ENCODE peak calls at places on chromosomes 2 and 18, in eight cellular contexts. One of them, this sample, is unnamed.

GRCh38 chr2:65479528-65479927 is 47.1 kb upstream of the SPRED2 start:
- DNase-seq in naive thymus-derived CD4-positive, alpha-beta T cell: no peak
- DNase-seq in left ventricle myocardium inferior: peak; percentile 51
- DNase-seq in right lobe of liver: peak; percentile 26
- DNase-seq in transverse colon: no peak
- DNase-seq in heart right ventricle: peak; percentile 48
- DNase-seq in right atrium auricular region: no peak
- DNase-seq in A549: no peak
- DNase-seq in this sample: no peak

GRCh38 chr2:41727711-41728110 is 320.1 kb upstream of the PKDCC start:
- DNase-seq in transverse colon: no peak
- DNase-seq in right atrium auricular region: no peak
- DNase-seq in right lobe of liver: no peak
- DNase-seq in naive thymus-derived CD4-positive, alpha-beta T cell: no peak
- DNase-seq in left ventricle myocardium inferior: no peak
- DNase-seq in A549: no peak
- DNase-seq in heart right ventricle: no peak
- DNase-seq in this sample: no peak

GRCh38 chr18:46301081-46301480 is 196.9 kb downstream of the HAUS1 start:
- DNase-seq in right lobe of liver: no peak
- DNase-seq in right atrium auricular region: no peak
- DNase-seq in left ventricle myocardium inferior: no peak
- DNase-seq in heart right ventricle: no peak
- DNase-seq in A549: no peak
- DNase-seq in transverse colon: no peak
- DNase-seq in naive thymus-derived CD4-positive, alpha-beta T cell: no peak
- DNase-seq in this sample: no peak

GRCh38 chr2:70851704-70852103 is 16.1 kb upstream of the CD207 start:
- DNase-seq in naive thymus-derived CD4-positive, alpha-beta T cell: no peak
- DNase-seq in right lobe of liver: no peak
- DNase-seq in transverse colon: no peak
- DNase-seq in A549: no peak
- DNase-seq in heart right ventricle: no peak
- DNase-seq in left ventricle myocardium inferior: no peak
- DNase-seq in right atrium auricular region: no peak
- DNase-seq in this sample: no peak

GRCh38 chr2:179594268-179595112 is 266.9 kb downstream of the ZNF385B start:
- DNase-seq in heart right ventricle: peak; percentile 23
- DNase-seq in transverse colon: no peak
- DNase-seq in A549: no peak
- DNase-seq in right lobe of liver: no peak
- DNase-seq in left ventricle myocardium inferior: no peak
- DNase-seq in naive thymus-derived CD4-positive, alpha-beta T cell: no peak
- DNase-seq in right atrium auricular region: no peak
- DNase-seq in this sample: no peak

GRCh38 chr18:12886498-12887126 is 2.6 kb upstream of the PTPN2 start:
- DNase-seq in right lobe of liver: no peak
- DNase-seq in left ventricle myocardium inferior: no peak
- DNase-seq in transverse colon: no peak
- DNase-seq in right atrium auricular region: no peak
- DNase-seq in heart right ventricle: no peak
- DNase-seq in A549: peak; percentile 56
- DNase-seq in naive thymus-derived CD4-positive, alpha-beta T cell: no peak
- DNase-seq in this sample: no peak

GRCh38 chr2:42906557-42907380 is 114.4 kb upstream of the HAAO start:
- DNase-seq in A549: no peak
- DNase-seq in heart right ventricle: peak; percentile 48
- DNase-seq in right atrium auricular region: peak; percentile 73
- DNase-seq in transverse colon: peak; percentile 55
- DNase-seq in naive thymus-derived CD4-positive, alpha-beta T cell: no peak
- DNase-seq in left ventricle myocardium inferior: peak; percentile 70
- DNase-seq in right lobe of liver: no peak
- DNase-seq in this sample: no peak

GRCh38 chr2:138012968-138013367 is 48.7 kb downstream of the HNMT start:
- DNase-seq in A549: no peak
- DNase-seq in right atrium auricular region: no peak
- DNase-seq in right lobe of liver: no peak
- DNase-seq in naive thymus-derived CD4-positive, alpha-beta T cell: no peak
- DNase-seq in heart right ventricle: no peak
- DNase-seq in left ventricle myocardium inferior: no peak
- DNase-seq in transverse colon: no peak
- DNase-seq in this sample: no peak

GRCh38 chr2:168573128-168573903 is 117.2 kb downstream of the CERS6 start:
- DNase-seq in A549: no peak
- DNase-seq in transverse colon: no peak
- DNase-seq in naive thymus-derived CD4-positive, alpha-beta T cell: no peak
- DNase-seq in right atrium auricular region: no peak
- DNase-seq in right lobe of liver: no peak
- DNase-seq in left ventricle myocardium inferior: no peak
- DNase-seq in heart right ventricle: peak; percentile 36
- DNase-seq in this sample: no peak

GRCh38 chr2:101175991-101176390 is 24.8 kb upstream of the TBC1D8 start:
- DNase-seq in left ventricle myocardium inferior: no peak
- DNase-seq in right atrium auricular region: no peak
- DNase-seq in right lobe of liver: no peak
- DNase-seq in heart right ventricle: no peak
- DNase-seq in naive thymus-derived CD4-positive, alpha-beta T cell: no peak
- DNase-seq in A549: peak; percentile 54
- DNase-seq in transverse colon: no peak
- DNase-seq in this sample: no peak

GRCh38 chr18:43563780-43564179 is 286.5 kb upstream of the SYT4 start:
- DNase-seq in transverse colon: no peak
- DNase-seq in left ventricle myocardium inferior: no peak
- DNase-seq in naive thymus-derived CD4-positive, alpha-beta T cell: no peak
- DNase-seq in A549: peak; percentile 24
- DNase-seq in heart right ventricle: peak; percentile 11
- DNase-seq in right atrium auricular region: no peak
- DNase-seq in right lobe of liver: peak; percentile 18
- DNase-seq in this sample: no peak

GRCh38 chr2:151465771-151466170 is 56.1 kb downstream of the RIF1 start:
- DNase-seq in naive thymus-derived CD4-positive, alpha-beta T cell: no peak
- DNase-seq in left ventricle myocardium inferior: no peak
- DNase-seq in right atrium auricular region: no peak
- DNase-seq in A549: no peak
- DNase-seq in transverse colon: no peak
- DNase-seq in right lobe of liver: no peak
- DNase-seq in heart right ventricle: no peak
- DNase-seq in this sample: no peak

GRCh38 chr2:96819101-96819875 is 3.2 kb downstream of the CNNM3 start:
- DNase-seq in transverse colon: peak; percentile 81
- DNase-seq in A549: peak; percentile 37
- DNase-seq in right lobe of liver: peak; percentile 82
- DNase-seq in right atrium auricular region: no peak
- DNase-seq in naive thymus-derived CD4-positive, alpha-beta T cell: no peak
- DNase-seq in left ventricle myocardium inferior: peak; percentile 51
- DNase-seq in heart right ventricle: no peak
- DNase-seq in this sample: peak; percentile 62

GRCh38 chr2:193743089-193743488 is 1548.4 kb upstream of the TMEFF2 start:
- DNase-seq in A549: no peak
- DNase-seq in left ventricle myocardium inferior: no peak
- DNase-seq in naive thymus-derived CD4-positive, alpha-beta T cell: no peak
- DNase-seq in right lobe of liver: no peak
- DNase-seq in right atrium auricular region: no peak
- DNase-seq in transverse colon: no peak
- DNase-seq in heart right ventricle: no peak
- DNase-seq in this sample: no peak

GRCh38 chr2:218648473-218649100 is 10.8 kb downstream of the ZNF142 start:
- DNase-seq in left ventricle myocardium inferior: no peak
- DNase-seq in transverse colon: peak; percentile 54
- DNase-seq in A549: peak; percentile 80
- DNase-seq in right lobe of liver: peak; percentile 48
- DNase-seq in heart right ventricle: peak; percentile 46
- DNase-seq in naive thymus-derived CD4-positive, alpha-beta T cell: peak; percentile 29
- DNase-seq in right atrium auricular region: no peak
- DNase-seq in this sample: no peak

GRCh38 chr2:73920577-73921545 is 5.8 kb upstream of the DGUOK start:
- DNase-seq in transverse colon: peak; percentile 53
- DNase-seq in heart right ventricle: no peak
- DNase-seq in right lobe of liver: peak; percentile 43
- DNase-seq in right atrium auricular region: no peak
- DNase-seq in A549: peak; percentile 56
- DNase-seq in left ventricle myocardium inferior: no peak
- DNase-seq in naive thymus-derived CD4-positive, alpha-beta T cell: peak; percentile 36
- DNase-seq in this sample: peak; percentile 80

GRCh38 chr18:6326566-6326965 is 88.1 kb downstream of the L3MBTL4 start:
- DNase-seq in heart right ventricle: no peak
- DNase-seq in naive thymus-derived CD4-positive, alpha-beta T cell: no peak
- DNase-seq in A549: no peak
- DNase-seq in right lobe of liver: no peak
- DNase-seq in right atrium auricular region: no peak
- DNase-seq in left ventricle myocardium inferior: no peak
- DNase-seq in transverse colon: no peak
- DNase-seq in this sample: no peak

GRCh38 chr18:49756135-49756534 is 57.2 kb downstream of the ACAA2 start:
- DNase-seq in left ventricle myocardium inferior: no peak
- DNase-seq in naive thymus-derived CD4-positive, alpha-beta T cell: no peak
- DNase-seq in transverse colon: no peak
- DNase-seq in heart right ventricle: no peak
- DNase-seq in right lobe of liver: no peak
- DNase-seq in A549: no peak
- DNase-seq in right atrium auricular region: no peak
- DNase-seq in this sample: no peak

GRCh38 chr2:147094077-147094476 is 750.8 kb upstream of the ACVR2A start:
- DNase-seq in naive thymus-derived CD4-positive, alpha-beta T cell: no peak
- DNase-seq in right lobe of liver: no peak
- DNase-seq in heart right ventricle: no peak
- DNase-seq in A549: no peak
- DNase-seq in left ventricle myocardium inferior: no peak
- DNase-seq in transverse colon: no peak
- DNase-seq in right atrium auricular region: no peak
- DNase-seq in this sample: no peak

GRCh38 chr2:134413430-134413829 is 159.6 kb downstream of the MGAT5 start:
- DNase-seq in naive thymus-derived CD4-positive, alpha-beta T cell: no peak
- DNase-seq in right atrium auricular region: no peak
- DNase-seq in left ventricle myocardium inferior: no peak
- DNase-seq in right lobe of liver: no peak
- DNase-seq in heart right ventricle: no peak
- DNase-seq in transverse colon: no peak
- DNase-seq in A549: no peak
- DNase-seq in this sample: no peak
- H3K27ac ChIP-seq in naive thymus-derived CD4-positive, alpha-beta T cell: no peak overlapping the region
- H3K27ac ChIP-seq in right atrium auricular region: no peak overlapping the region
- H3K27ac ChIP-seq in left ventricle myocardium inferior: no peak overlapping the region
- H3K27ac ChIP-seq in right lobe of liver: peak overlapping the region; percentile 52
- H3K27ac ChIP-seq in heart right ventricle: no peak overlapping the region
- H3K27ac ChIP-seq in transverse colon: no peak overlapping the region
- H3K27ac ChIP-seq in A549: no peak overlapping the region
- H3K27ac ChIP-seq in this sample: no peak overlapping the region

DNA sequence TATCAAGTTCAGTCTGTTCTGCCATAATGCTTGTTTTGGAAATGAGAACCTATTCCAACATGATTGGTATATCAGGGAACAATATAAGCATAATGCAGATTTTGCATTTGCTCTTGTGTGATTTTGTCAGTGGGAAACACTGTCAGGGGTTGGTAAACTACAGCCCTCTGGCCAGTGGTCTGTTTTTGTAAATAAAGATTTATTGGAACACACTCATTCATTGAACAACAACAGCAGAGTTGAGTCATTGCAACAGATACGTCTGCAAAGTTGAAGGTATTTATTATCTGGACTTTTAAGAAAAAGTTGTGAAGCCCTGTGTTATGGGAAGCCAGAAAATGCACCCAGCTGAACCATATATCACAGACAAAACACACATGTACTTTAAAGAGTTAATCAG is 83.1 kb downstream of the MCFD2 start:
- DNase-seq in right atrium auricular region: no peak
- DNase-seq in naive thymus-derived CD4-positive, alpha-beta T cell: no peak
- DNase-seq in transverse colon: no peak
- DNase-seq in A549: no peak
- DNase-seq in left ventricle myocardium inferior: no peak
- DNase-seq in right lobe of liver: no peak
- DNase-seq in heart right ventricle: no peak
- DNase-seq in this sample: no peak
- H3K4me1 ChIP-seq in right atrium auricular region: peaks cover 11% of the 10 kb centered on the region
- H3K4me1 ChIP-seq in naive thymus-derived CD4-positive, alpha-beta T cell: no peaks in the 10 kb centered on the region
- H3K4me1 ChIP-seq in transverse colon: no peaks in the 10 kb centered on the region
- H3K4me1 ChIP-seq in A549: peaks cover 11% of the 10 kb centered on the region
- H3K4me1 ChIP-seq in left ventricle myocardium inferior: peaks cover 11% of the 10 kb centered on the region
- H3K4me1 ChIP-seq in right lobe of liver: no peaks in the 10 kb centered on the region
- H3K4me1 ChIP-seq in heart right ventricle: peaks cover 12% of the 10 kb centered on the region
- H3K4me1 ChIP-seq in this sample: no peaks in the 10 kb centered on the region

DNA sequence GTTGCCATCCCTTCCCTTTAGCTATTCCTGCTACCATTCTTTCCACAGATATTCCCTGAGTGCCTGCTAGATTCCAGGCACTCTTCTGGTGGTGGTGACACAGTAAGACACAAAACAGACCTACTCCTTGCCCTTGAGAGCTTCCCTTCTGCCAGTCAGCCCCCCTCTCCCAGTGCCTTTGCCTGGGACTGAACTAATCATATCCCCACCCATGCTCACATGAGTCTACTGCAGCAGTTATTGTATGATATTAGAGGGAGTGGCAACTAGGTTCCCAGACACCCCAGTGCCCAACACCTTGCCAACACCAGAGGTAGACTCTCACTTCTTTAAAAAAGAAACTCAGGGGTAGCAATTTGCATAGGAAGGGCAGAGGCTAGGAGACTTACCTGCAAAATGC is 7.2 kb upstream of the LBH start:
- DNase-seq in naive thymus-derived CD4-positive, alpha-beta T cell: no peak
- DNase-seq in left ventricle myocardium inferior: no peak
- DNase-seq in right atrium auricular region: peak; percentile 28
- DNase-seq in right lobe of liver: no peak
- DNase-seq in heart right ventricle: no peak
- DNase-seq in transverse colon: peak; percentile 20
- DNase-seq in A549: no peak
- DNase-seq in this sample: no peak
- H3K27ac ChIP-seq in naive thymus-derived CD4-positive, alpha-beta T cell: peak overlapping the region; percentile 95
- H3K27ac ChIP-seq in left ventricle myocardium inferior: peak overlapping the region; percentile 81
- H3K27ac ChIP-seq in right atrium auricular region: no peak overlapping the region
- H3K27ac ChIP-seq in right lobe of liver: no peak overlapping the region
- H3K27ac ChIP-seq in heart right ventricle: peak overlapping the region; percentile 66
- H3K27ac ChIP-seq in transverse colon: peak overlapping the region; percentile 80
- H3K27ac ChIP-seq in A549: no peak overlapping the region
- H3K27ac ChIP-seq in this sample: no peak overlapping the region

GRCh38 chr2:105803337-105803736 is 58.6 kb downstream of the NCK2 start:
- DNase-seq in transverse colon: no peak
- DNase-seq in right atrium auricular region: no peak
- DNase-seq in heart right ventricle: no peak
- DNase-seq in left ventricle myocardium inferior: no peak
- DNase-seq in right lobe of liver: no peak
- DNase-seq in naive thymus-derived CD4-positive, alpha-beta T cell: no peak
- DNase-seq in A549: no peak
- DNase-seq in this sample: no peak

GRCh38 chr2:105802587-105802986 is 57.9 kb downstream of the NCK2 start:
- DNase-seq in transverse colon: no peak
- DNase-seq in right atrium auricular region: no peak
- DNase-seq in naive thymus-derived CD4-positive, alpha-beta T cell: peak; percentile 90
- DNase-seq in left ventricle myocardium inferior: no peak
- DNase-seq in A549: no peak
- DNase-seq in right lobe of liver: no peak
- DNase-seq in heart right ventricle: no peak
- DNase-seq in this sample: no peak

GRCh38 chr2:105803773-105804172 is 59.1 kb downstream of the NCK2 start:
- DNase-seq in naive thymus-derived CD4-positive, alpha-beta T cell: no peak
- DNase-seq in transverse colon: no peak
- DNase-seq in left ventricle myocardium inferior: no peak
- DNase-seq in right atrium auricular region: no peak
- DNase-seq in A549: no peak
- DNase-seq in right lobe of liver: no peak
- DNase-seq in heart right ventricle: no peak
- DNase-seq in this sample: no peak

GRCh38 chr2:105801961-105802360 is 57.2 kb downstream of the NCK2 start:
- DNase-seq in right atrium auricular region: no peak
- DNase-seq in right lobe of liver: no peak
- DNase-seq in heart right ventricle: no peak
- DNase-seq in transverse colon: no peak
- DNase-seq in A549: no peak
- DNase-seq in naive thymus-derived CD4-positive, alpha-beta T cell: no peak
- DNase-seq in left ventricle myocardium inferior: no peak
- DNase-seq in this sample: no peak

GRCh38 chr2:105804266-105804665 is 59.6 kb downstream of the NCK2 start:
- DNase-seq in A549: no peak
- DNase-seq in left ventricle myocardium inferior: no peak
- DNase-seq in naive thymus-derived CD4-positive, alpha-beta T cell: no peak
- DNase-seq in right atrium auricular region: no peak
- DNase-seq in heart right ventricle: no peak
- DNase-seq in transverse colon: no peak
- DNase-seq in right lobe of liver: no peak
- DNase-seq in this sample: no peak
- H3K4me1 ChIP-seq in A549: no peaks in the 10 kb centered on the region
- H3K4me1 ChIP-seq in left ventricle myocardium inferior: peaks cover 68% of the 10 kb centered on the region
- H3K4me1 ChIP-seq in naive thymus-derived CD4-positive, alpha-beta T cell: peaks cover 92% of the 10 kb centered on the region
- H3K4me1 ChIP-seq in right atrium auricular region: peaks cover 48% of the 10 kb centered on the region
- H3K4me1 ChIP-seq in heart right ventricle: peaks cover 59% of the 10 kb centered on the region
- H3K4me1 ChIP-seq in transverse colon: peaks cover 16% of the 10 kb centered on the region
- H3K4me1 ChIP-seq in right lobe of liver: no peaks in the 10 kb centered on the region
- H3K4me1 ChIP-seq in this sample: peaks cover 55% of the 10 kb centered on the region